ENCODE peak calls at places on chromosome 12, in five cellular contexts. D is brain microvascular endothelial cell; L is RWPE1; X is CD8-positive, alpha-beta T cell; N is activated CD4-positive, CD25-positive, alpha-beta regulatory T cell treated with anti-CD3 and anti-CD28 coated beads, Interleukin-2, amount 50 U/mL, for 16 hours. J is an unnamed sample.
A peak's percentile ranks its signal among the peaks of the same experiment; 100 is the strongest.

GRCh38 chr12:74033531-74033930 is 504.1 kb upstream of the ATXN7L3B start:
- DNase-seq in N (no peak), D (no peak), L (no peak), X (no peak), J (no peak)

GRCh38 chr12:65699251-65699650 is 125.0 kb upstream of the HMGA2 start:
- DNase-seq in X (no peak), D (peak; percentile 40), N (no peak), L (peak; percentile 23), J (no peak)

GRCh38 chr12:38919191-38919590 is 13.8 kb upstream of the CPNE8 start:
- DNase-seq in N (no peak), D (no peak), L (peak; percentile 82), X (no peak), J (no peak)

GRCh38 chr12:66813137-66813867 is 134.4 kb upstream of the GRIP1 start:
- DNase-seq in N (no peak), L (peak; percentile 14), X (no peak), D (no peak), J (no peak)

GRCh38 chr12:67590122-67590795 is 58.3 kb upstream of the DYRK2 start:
- DNase-seq in D (no peak), X (peak; percentile 21), L (no peak), N (no peak), J (peak; percentile 42)

GRCh38 chr12:45912774-45913173 is 77.6 kb downstream of the SCAF11 start:
- DNase-seq in L (no peak), N (no peak), X (no peak), D (no peak), J (no peak)

GRCh38 chr12:44876554-44877275 is 600 bp upstream of the NELL2 start:
- DNase-seq in L (no peak), D (no peak), N (no peak), X (peak; percentile 31), J (peak; percentile 60)

GRCh38 chr12:21323736-21324135 is 11.0 kb downstream of the SLCO1A2 start:
- DNase-seq in N (no peak), D (no peak), X (no peak), L (no peak), J (no peak)

GRCh38 chr12:52956987-52957386 is 8.1 kb downstream of the KRT18 start:
- DNase-seq in D (peak; percentile 29), X (no peak), L (no peak), N (no peak), J (peak; percentile 11)